ENCODE peak calls at places on chromosomes 7 and 10, in five cellular contexts. O, A, G, M and Y are unnamed samples.

GRCh38 chr10:122637371-122637770 is 62.3 kb downstream of the C10orf120 start:
- DNase-seq in O (no peak), A (no peak), G (peak; percentile 1), M (peak; percentile 45), Y (no peak)

GRCh38 chr7:111059826-111060225 is 31.1 kb upstream of the LRRN3 start:
- DNase-seq in O (no peak), A (no peak), G (no peak), M (no peak), Y (no peak)

GRCh38 chr7:91940171-91940570 is 491 bp upstream of the AKAP9 start:
- DNase-seq in O (no peak), A (peak; percentile 15), G (no peak), M (peak; percentile 15), Y (peak; percentile 89)

GRCh38 chr10:63799511-63799910 is 278.3 kb downstream of the REEP3 start:
- DNase-seq in O (no peak), A (no peak), G (no peak), M (no peak), Y (no peak)

GRCh38 chr7:142407939-142408573 is 150.2 kb upstream of the PRSS58 start:
- DNase-seq in O (no peak), A (no peak), G (no peak), M (no peak), Y (no peak)

GRCh38 chr7:45031829-45032228 is 31.8 kb downstream of the CCM2 start:
- DNase-seq in O (no peak), A (no peak), G (no peak), M (no peak), Y (no peak)

GRCh38 chr10:117241541-117242462 is 888 bp downstream of the SLC18A2 start:
- DNase-seq in O (no peak), A (no peak), G (no peak), M (no peak), Y (no peak)

GRCh38 chr7:143205560-143206293 is 16.1 kb upstream of the TAS2R40 start:
- DNase-seq in O (no peak), A (no peak), G (peak; percentile 2), M (no peak), Y (no peak)

GRCh38 chr10:1086787-1087186 is 30.6 kb downstream of the WDR37 start:
- DNase-seq in O (no peak), A (no peak), G (no peak), M (no peak), Y (no peak)

GRCh38 chr7:45662540-45663166 is 88.5 kb downstream of the ADCY1 start:
- DNase-seq in O (no peak), A (no peak), G (no peak), M (peak; percentile 7), Y (no peak)

GRCh38 chr7:6649241-6649961 is 12.3 kb downstream of the ZNF316 start:
- DNase-seq in O (no peak), A (no peak), G (no peak), M (no peak), Y (no peak)

GRCh38 chr7:148204639-148205292 is 385.8 kb upstream of the C7orf33 start:
- DNase-seq in O (peak; percentile 76), A (no peak), G (no peak), M (no peak), Y (no peak)

GRCh38 chr10:11516419-11516721 is 95.1 kb downstream of the USP6NL start:
- DNase-seq in O (no peak), A (no peak), G (no peak), M (no peak), Y (no peak)

GRCh38 chr7:151248191-151249033 is at the start of gene SMARCD3:
- DNase-seq in O (no peak), A (no peak), G (peak; percentile 23), M (peak; percentile 74), Y (peak; percentile 65)

GRCh38 chr10:78626471-78626870 is 442.3 kb upstream of the ZMIZ1 start:
- DNase-seq in O (peak; percentile 24), A (no peak), G (no peak), M (no peak), Y (peak; percentile 92)